ENCODE peak calls at places on chromosomes 5 and 9, in five cellular contexts. One of them, this sample, is unnamed.
A peak's percentile ranks its signal among the peaks of the same experiment; 100 is the strongest.

GRCh38 chr5:114311943-114312342 is 49.9 kb upstream of the KCNN2 start:
- DNase-seq in neural crest cell: no peak
- DNase-seq in AG09309: no peak
- DNase-seq in heart left ventricle: no peak
- DNase-seq in fibroblast of pulmonary artery: no peak
- DNase-seq in this sample: peak; percentile 67

GRCh38 chr5:178336889-178337785 is 104.5 kb upstream of the PHYKPL start:
- DNase-seq in fibroblast of pulmonary artery: no peak
- DNase-seq in neural crest cell: no peak
- DNase-seq in heart left ventricle: no peak
- DNase-seq in AG09309: no peak
- DNase-seq in this sample: no peak

GRCh38 chr5:176541338-176542134 is 4.3 kb upstream of the RNF44 start:
- DNase-seq in fibroblast of pulmonary artery: peak; percentile 64
- DNase-seq in neural crest cell: no peak
- DNase-seq in AG09309: no peak
- DNase-seq in heart left ventricle: peak; percentile 65
- DNase-seq in this sample: peak; percentile 91

GRCh38 chr5:157714480-157714879 is 16.7 kb upstream of the THG1L start:
- DNase-seq in neural crest cell: no peak
- DNase-seq in fibroblast of pulmonary artery: no peak
- DNase-seq in heart left ventricle: no peak
- DNase-seq in AG09309: no peak
- DNase-seq in this sample: no peak

GRCh38 chr5:137254695-137255094 is 244.4 kb downstream of the SPOCK1 start:
- DNase-seq in fibroblast of pulmonary artery: peak; percentile 41
- DNase-seq in heart left ventricle: no peak
- DNase-seq in neural crest cell: no peak
- DNase-seq in AG09309: no peak
- DNase-seq in this sample: no peak

GRCh38 chr9:109441296-109441695 is 56.8 kb downstream of the PTPN3 start:
- DNase-seq in heart left ventricle: no peak
- DNase-seq in fibroblast of pulmonary artery: peak; percentile 9
- DNase-seq in neural crest cell: no peak
- DNase-seq in AG09309: no peak
- DNase-seq in this sample: peak; percentile 62

GRCh38 chr9:6930827-6931226 is 173.1 kb downstream of the KDM4C start:
- DNase-seq in fibroblast of pulmonary artery: peak; percentile 59
- DNase-seq in AG09309: no peak
- DNase-seq in heart left ventricle: no peak
- DNase-seq in neural crest cell: no peak
- DNase-seq in this sample: no peak

GRCh38 chr9:91898451-91899433 is 51.3 kb downstream of the ROR2 start:
- DNase-seq in AG09309: no peak
- DNase-seq in heart left ventricle: no peak
- DNase-seq in neural crest cell: no peak
- DNase-seq in fibroblast of pulmonary artery: peak; percentile 57
- DNase-seq in this sample: no peak

GRCh38 chr5:37962389-37962788 is 122.5 kb upstream of the GDNF start:
- DNase-seq in heart left ventricle: no peak
- DNase-seq in neural crest cell: no peak
- DNase-seq in fibroblast of pulmonary artery: no peak
- DNase-seq in AG09309: no peak
- DNase-seq in this sample: no peak

GRCh38 chr9:121672213-121672612 is 20.8 kb downstream of the DAB2IP start:
- DNase-seq in fibroblast of pulmonary artery: peak; percentile 45
- DNase-seq in AG09309: no peak
- DNase-seq in neural crest cell: no peak
- DNase-seq in heart left ventricle: no peak
- DNase-seq in this sample: no peak

GRCh38 chr9:98256632-98257218 is 1.3 kb upstream of the TBC1D2 start:
- DNase-seq in AG09309: no peak
- DNase-seq in neural crest cell: no peak
- DNase-seq in heart left ventricle: no peak
- DNase-seq in fibroblast of pulmonary artery: no peak
- DNase-seq in this sample: no peak

GRCh38 chr5:152488869-152489268 is 83.8 kb upstream of the NMUR2 start:
- DNase-seq in AG09309: no peak
- DNase-seq in fibroblast of pulmonary artery: no peak
- DNase-seq in heart left ventricle: no peak
- DNase-seq in neural crest cell: no peak
- DNase-seq in this sample: no peak

GRCh38 chr9:133514475-133515239 is 10.1 kb downstream of the MYMK start:
- DNase-seq in neural crest cell: no peak
- DNase-seq in AG09309: no peak
- DNase-seq in heart left ventricle: peak; percentile 54
- DNase-seq in fibroblast of pulmonary artery: no peak
- DNase-seq in this sample: no peak

GRCh38 chr5:115243412-115243811 is 19.3 kb downstream of the PGGT1B start:
- DNase-seq in neural crest cell: no peak
- DNase-seq in heart left ventricle: no peak
- DNase-seq in fibroblast of pulmonary artery: peak; percentile 39
- DNase-seq in AG09309: no peak
- DNase-seq in this sample: no peak

GRCh38 chr9:35945341-35946018 is 12.5 kb downstream of the OR2S2 start:
- DNase-seq in AG09309: no peak
- DNase-seq in neural crest cell: peak; percentile 84
- DNase-seq in fibroblast of pulmonary artery: peak; percentile 89
- DNase-seq in heart left ventricle: peak; percentile 83
- DNase-seq in this sample: peak; percentile 82

GRCh38 chr5:96297290-96297689 is 135.8 kb downstream of the PCSK1 start:
- DNase-seq in AG09309: peak; percentile 91
- DNase-seq in fibroblast of pulmonary artery: peak; percentile 75
- DNase-seq in neural crest cell: no peak
- DNase-seq in heart left ventricle: peak; percentile 23
- DNase-seq in this sample: no peak

GRCh38 chr5:117455236-117456233 is 880.9 kb upstream of the SEMA6A start:
- DNase-seq in AG09309: no peak
- DNase-seq in fibroblast of pulmonary artery: no peak
- DNase-seq in heart left ventricle: no peak
- DNase-seq in neural crest cell: no peak
- DNase-seq in this sample: peak; percentile 79

GRCh38 chr5:147417133-147417813 is 92.6 kb downstream of the DPYSL3 start:
- DNase-seq in neural crest cell: no peak
- DNase-seq in AG09309: no peak
- DNase-seq in fibroblast of pulmonary artery: peak; percentile 98
- DNase-seq in heart left ventricle: no peak
- DNase-seq in this sample: no peak

GRCh38 chr9:84991506-84991855 is 322.0 kb downstream of the NTRK2 start:
- DNase-seq in neural crest cell: no peak
- DNase-seq in fibroblast of pulmonary artery: no peak
- DNase-seq in AG09309: no peak
- DNase-seq in heart left ventricle: no peak
- DNase-seq in this sample: no peak

GRCh38 chr5:146233441-146233840 is 30.0 kb downstream of the RBM27 start:
- DNase-seq in fibroblast of pulmonary artery: no peak
- DNase-seq in heart left ventricle: peak; percentile 15
- DNase-seq in neural crest cell: no peak
- DNase-seq in AG09309: no peak
- DNase-seq in this sample: no peak

GRCh38 chr5:14767942-14768837 is 103.4 kb downstream of the ANKH start:
- DNase-seq in heart left ventricle: no peak
- DNase-seq in fibroblast of pulmonary artery: no peak
- DNase-seq in AG09309: no peak
- DNase-seq in neural crest cell: no peak
- DNase-seq in this sample: no peak

This sample was measured in H9.